ENCODE peak calls at places on chromosomes 5 and 9, in four cellular contexts. J is fibroblast of mammary gland, N is NCI-H748 treated with DMSO at 0.1 percent for 48 hours, U is ovary. B is an unnamed sample.

GRCh38 chr5:131983244-131983771 is 28.1 kb downstream of the ACSL6 start:
- DNase-seq in N (no peak), J (no peak), U (no peak), B (no peak)

GRCh38 chr9:131640438-131641181 is 95.3 kb downstream of the PRRT1B start:
- DNase-seq in N (no peak), J (no peak), U (no peak), B (no peak)

GRCh38 chr5:15003511-15003920 is 131.9 kb upstream of the ANKH start:
- DNase-seq in N (peak), U (no peak), J (peak), B (peak)

GRCh38 chr5:79771387-79771786 is 81.8 kb downstream of the CMYA5 start:
- DNase-seq in U (no peak), J (peak), N (no peak), B (no peak)

GRCh38 chr5:55407059-55407684 is 99.4 kb downstream of the MTREX start:
- DNase-seq in N (peak), J (peak), U (no peak), B (no peak)

GRCh38 chr5:93378073-93378472 is 202.9 kb downstream of the NR2F1-AS1 start:
- DNase-seq in U (no peak), J (peak), N (peak), B (peak)

GRCh38 chr9:123380852-123381705 is 25.1 kb downstream of the CRB2 start:
- DNase-seq in N (no peak), U (no peak), J (no peak), B (no peak)

GRCh38 chr5:54390015-54390414 is 65.5 kb upstream of the HSPB3 start:
- DNase-seq in N (peak), J (peak), U (no peak), B (peak)

GRCh38 chr5:132753135-132753987 is 6.1 kb downstream of the CCNI2 start:
- DNase-seq in N (no peak), J (no peak), U (no peak), B (no peak)

GRCh38 chr5:169325273-169325672 is 24.3 kb upstream of the SLIT3 start:
- DNase-seq in U (no peak), N (no peak), J (no peak), B (no peak)

GRCh38 chr9:37994639-37995347 is 74.2 kb downstream of the SHB start:
- DNase-seq in U (no peak), N (peak), J (peak), B (peak)

GRCh38 chr9:97382099-97382718 is 29.7 kb upstream of the TDRD7 start:
- DNase-seq in J (peak), N (no peak), U (no peak), B (no peak)

GRCh38 chr5:55636177-55636576 is 75.9 kb downstream of the SLC38A9 start:
- DNase-seq in N (peak), U (no peak), J (no peak), B (peak)

GRCh38 chr9:89802809-89803355 is 198.1 kb downstream of the GADD45G start:
- DNase-seq in N (no peak), J (peak), U (peak), B (no peak)

GRCh38 chr5:138849439-138849838 is 25.7 kb downstream of the LRRTM2 start:
- DNase-seq in U (no peak), J (peak), N (no peak), B (no peak)

GRCh38 chr5:122863240-122863639 is 17.8 kb downstream of the SNX24 start:
- DNase-seq in J (no peak), U (no peak), N (no peak), B (no peak)

GRCh38 chr9:134033516-134034214 is 8.4 kb downstream of the BRD3OS start:
- DNase-seq in J (no peak), U (no peak), N (no peak), B (no peak)

GRCh38 chr5:125058185-125058826 is 311.9 kb upstream of the ZNF608 start:
- DNase-seq in N (peak), J (peak), U (no peak), B (no peak)

GRCh38 chr9:76599970-76600369 is 141.0 kb downstream of the GCNT1 start:
- DNase-seq in J (no peak), U (no peak), N (peak), B (no peak)

GRCh38 chr5:57834829-57835554 is 352.4 kb upstream of the ACTBL2 start:
- DNase-seq in N (peak), U (no peak), J (peak), B (no peak)

GRCh38 chr5:114363837-114364236 is 2.0 kb downstream of the KCNN2 start:
- DNase-seq in J (no peak), N (no peak), U (no peak), B (no peak)

GRCh38 chr9:88291056-88291455 is 97.2 kb upstream of the SPIN1 start:
- DNase-seq in J (no peak), N (no peak), U (no peak), B (no peak)

GRCh38 chr5:123610665-123611406 is 98.9 kb downstream of the CSNK1G3 start:
- DNase-seq in J (peak), U (no peak), N (peak), B (no peak)

GRCh38 chr9:131733601-131734061 is 6.2 kb downstream of the RAPGEF1 start:
- DNase-seq in U (no peak), J (peak), N (no peak), B (no peak)

B was measured in NCI-H2081 treated with DMSO at 0.1 percent for 48 hours.